ENCODE peak calls at places on chromosomes 6 and 20, in eight cellular contexts. K, B, R, X, N, Y, E and M are unnamed samples.

GRCh38 chr6:24689964-24690363 is 23.1 kb downstream of the ACOT13 start:
- DNase-seq in K (peak), B (no peak), R (no peak), X (no peak), N (no peak), Y (no peak), E (no peak), M (no peak)

GRCh38 chr20:23139524-23139923 is 53.4 kb upstream of the CD93 start:
- DNase-seq in K (no peak), B (no peak), R (no peak), X (no peak), N (no peak), Y (no peak), E (no peak), M (no peak)

GRCh38 chr6:47308674-47309325 is 905 bp downstream of the TNFRSF21 start:
- DNase-seq in K (peak), B (peak), R (no peak), X (no peak), N (peak), Y (peak), E (peak), M (no peak)

GRCh38 chr6:158080849-158081656 is 87.0 kb downstream of the SERAC1 start:
- DNase-seq in K (peak), B (no peak), R (no peak), X (no peak), N (no peak), Y (no peak), E (no peak), M (no peak)

GRCh38 chr6:24761193-24761835 is 13.4 kb upstream of the GMNN start:
- DNase-seq in K (no peak), B (no peak), R (no peak), X (no peak), N (peak), Y (peak), E (peak), M (peak)

GRCh38 chr20:59662856-59663512 is 58.6 kb downstream of the PHACTR3 start:
- DNase-seq in K (no peak), B (no peak), R (no peak), X (no peak), N (no peak), Y (no peak), E (no peak), M (no peak)

GRCh38 chr20:33037456-33037855 is 6.0 kb downstream of the BPIFB6 start:
- DNase-seq in K (no peak), B (no peak), R (no peak), X (no peak), N (no peak), Y (no peak), E (no peak), M (no peak)

GRCh38 chr6:63573899-63574553 is 1.7 kb downstream of the LOC128125822 start:
- DNase-seq in K (peak), B (no peak), R (no peak), X (peak), N (peak), Y (peak), E (peak), M (peak)

GRCh38 chr20:63052571-63053429 is 46.0 kb upstream of the BHLHE23 start:
- DNase-seq in K (no peak), B (no peak), R (peak), X (no peak), N (no peak), Y (no peak), E (peak), M (no peak)

GRCh38 chr6:35363293-35363750 is 21.0 kb downstream of the PPARD start:
- DNase-seq in K (peak), B (no peak), R (no peak), X (no peak), N (peak), Y (no peak), E (no peak), M (no peak)

GRCh38 chr6:113632220-113632864 is 224.8 kb upstream of the MARCKS start:
- DNase-seq in K (peak), B (no peak), R (no peak), X (no peak), N (no peak), Y (peak), E (no peak), M (peak)

GRCh38 chr6:168322966-168323365 is 3.4 kb upstream of the DACT2 start:
- DNase-seq in K (no peak), B (no peak), R (no peak), X (no peak), N (no peak), Y (no peak), E (no peak), M (no peak)